ENCODE peak calls at places on chromosomes 3 and 15, in eight cellular contexts. B, T, O, D, H, Q, U and W are unnamed samples.

GRCh38 chr3:40456940-40457823 is at the start of gene RPL14:
- DNase-seq in B (peak), T (peak), O (peak), D (peak), H (peak), Q (peak), U (peak), W (peak)

GRCh38 chr3:167773584-167773983 is 38.1 kb downstream of the SERPINI1 start:
- DNase-seq in B (no peak), T (no peak), O (no peak), D (no peak), H (no peak), Q (no peak), U (no peak), W (no peak)

GRCh38 chr15:71011503-71012155 is 103.6 kb upstream of the THSD4 start:
- DNase-seq in B (no peak), T (peak), O (no peak), D (peak), H (peak), Q (peak), U (peak), W (peak)

GRCh38 chr15:70617076-70617910 is 146.1 kb downstream of the UACA start:
- DNase-seq in B (no peak), T (no peak), O (no peak), D (no peak), H (no peak), Q (peak), U (no peak), W (no peak)

GRCh38 chr3:183826448-183826847 is 1.1 kb upstream of the MAP6D1 start:
- DNase-seq in B (peak), T (no peak), O (no peak), D (no peak), H (no peak), Q (no peak), U (no peak), W (peak)

GRCh38 chr3:14451844-14452533 is 49.6 kb downstream of the SLC6A6 start:
- DNase-seq in B (peak), T (peak), O (no peak), D (no peak), H (peak), Q (peak), U (peak), W (no peak)

GRCh38 chr15:73954188-73955145 is 28.2 kb downstream of the LOXL1 start:
- DNase-seq in B (no peak), T (no peak), O (no peak), D (no peak), H (no peak), Q (no peak), U (no peak), W (no peak)

GRCh38 chr3:52232279-52233107 is 6.5 kb downstream of the TWF2 start:
- DNase-seq in B (no peak), T (no peak), O (no peak), D (no peak), H (no peak), Q (no peak), U (no peak), W (no peak)

GRCh38 chr3:3191675-3192480 is 12.4 kb upstream of the CRBN start:
- DNase-seq in B (no peak), T (no peak), O (peak), D (no peak), H (no peak), Q (no peak), U (peak), W (no peak)

GRCh38 chr3:5166846-5167245 is 20.7 kb upstream of the EDEM1 start:
- DNase-seq in B (no peak), T (no peak), O (no peak), D (no peak), H (no peak), Q (no peak), U (no peak), W (no peak)

GRCh38 chr3:128573160-128573559 is 77.5 kb downstream of the RPN1 start:
- DNase-seq in B (no peak), T (no peak), O (no peak), D (no peak), H (no peak), Q (no peak), U (no peak), W (no peak)

GRCh38 chr15:38883987-38884386 is 319.4 kb upstream of the RASGRP1 start:
- DNase-seq in B (no peak), T (no peak), O (no peak), D (no peak), H (no peak), Q (peak), U (peak), W (no peak)

GRCh38 chr3:140834266-140835037 is 107.2 kb upstream of the SLC25A36 start:
- DNase-seq in B (no peak), T (peak), O (no peak), D (no peak), H (no peak), Q (peak), U (peak), W (no peak)

GRCh38 chr3:58047806-58048205 is 39.6 kb downstream of the FLNB start:
- DNase-seq in B (no peak), T (peak), O (no peak), D (no peak), H (no peak), Q (peak), U (peak), W (no peak)

GRCh38 chr3:128307029-128307633 is 153.8 kb downstream of the EEFSEC start:
- DNase-seq in B (no peak), T (no peak), O (peak), D (no peak), H (no peak), Q (no peak), U (no peak), W (no peak)

DNA sequence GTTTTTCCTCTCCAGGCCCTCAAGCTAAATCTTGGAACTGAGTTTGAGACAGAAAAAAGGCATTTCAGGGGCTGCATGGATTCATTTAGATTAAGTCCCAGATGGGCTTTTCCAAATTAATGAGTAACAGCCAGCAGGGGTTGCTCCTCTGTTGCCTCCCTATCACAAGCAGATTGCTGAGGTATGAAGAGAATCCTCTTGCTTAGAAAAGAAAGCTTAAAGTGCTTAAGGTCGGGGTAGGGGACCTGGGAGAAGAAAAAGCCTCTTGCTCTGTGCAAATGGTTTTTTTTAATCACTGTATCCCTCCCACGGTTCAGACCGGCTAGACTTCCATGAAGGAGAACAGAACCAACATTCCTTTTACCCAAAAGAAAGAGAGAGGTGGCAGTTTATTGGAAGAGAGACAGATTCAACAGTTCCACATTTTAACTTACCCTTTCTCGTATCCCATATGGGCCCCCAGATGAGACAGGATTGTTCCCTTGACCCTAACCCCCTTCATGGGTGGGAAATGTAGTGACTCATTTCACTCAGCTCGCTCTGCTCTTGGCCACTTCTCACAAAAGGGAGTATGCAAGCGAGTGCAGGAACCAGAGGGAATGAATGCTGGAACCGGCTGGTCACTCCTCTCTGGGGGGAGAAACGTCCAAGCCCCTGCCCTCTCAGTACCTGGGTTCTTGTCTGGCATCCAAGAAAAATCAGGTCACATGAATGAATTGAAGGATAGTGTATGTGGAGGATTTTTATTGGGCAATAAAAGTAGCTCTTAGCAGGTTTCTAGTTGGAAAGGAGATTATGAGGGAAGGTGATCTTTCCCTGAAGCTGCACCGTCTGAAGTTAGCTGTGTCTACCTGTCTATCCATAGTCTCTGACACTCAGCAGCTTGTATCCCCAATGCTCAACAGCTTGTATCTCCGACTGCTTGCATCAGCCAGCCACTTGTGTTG is 745.2 kb downstream of the SI start:
- DNase-seq in B (no peak), T (no peak), O (no peak), D (no peak), H (no peak), Q (no peak), U (peak), W (peak)
- TF ChIP-seq CTCF in B (no peak), T (no peak), O (no peak), D (no peak), H (no peak), Q (no peak), U (no peak), W (no peak)

GRCh38 chr3:194984624-194985023 is 286.3 kb downstream of the XXYLT1 start:
- DNase-seq in B (no peak), T (no peak), O (peak), D (no peak), H (peak), Q (no peak), U (no peak), W (no peak)
- H3K4me3 ChIP-seq in B (peak), T (peak), O (no peak), D (no peak), H (peak), Q (peak), U (peak), W (peak)

DNA sequence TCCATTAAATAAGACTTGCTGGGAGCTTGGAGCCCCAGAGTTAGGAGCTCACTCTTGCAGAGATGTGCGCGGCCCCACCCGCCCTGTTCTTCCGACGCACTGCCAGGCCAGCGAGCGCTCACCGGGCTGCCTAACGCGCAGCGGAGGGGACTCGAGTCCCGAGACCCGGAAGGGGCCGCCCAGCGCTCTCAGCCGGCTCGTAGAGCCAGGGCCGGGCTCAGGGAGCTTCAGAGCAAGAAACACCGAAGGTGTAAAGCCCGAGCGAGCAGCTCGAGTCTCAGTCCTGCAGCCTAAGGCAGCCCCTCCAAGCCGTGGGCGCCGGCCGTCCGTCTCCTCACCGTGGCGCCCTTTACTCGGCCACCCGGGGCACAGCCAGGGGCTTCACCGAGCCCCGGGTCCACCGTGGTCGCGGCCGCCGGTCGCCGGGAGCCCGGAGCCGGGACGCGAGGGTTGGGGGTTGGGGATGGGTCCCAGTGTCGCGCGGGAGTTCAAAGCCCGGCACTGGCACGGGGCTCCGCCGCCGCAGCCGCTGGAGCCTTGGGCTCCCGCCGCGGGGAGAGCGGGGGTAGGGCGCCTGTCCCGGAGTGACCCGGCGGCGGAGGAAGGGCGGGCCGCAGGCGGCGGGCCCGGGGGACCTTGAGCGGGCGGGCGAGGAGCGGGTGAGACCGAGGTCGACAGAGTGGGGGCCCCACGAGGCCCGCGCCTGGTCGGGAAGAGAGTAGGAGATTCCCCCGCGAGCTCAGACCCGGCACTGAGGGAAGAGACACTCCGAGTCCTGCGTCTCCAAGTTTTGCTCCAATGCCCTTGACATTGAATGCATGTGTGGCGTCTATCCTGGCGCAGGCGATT is 26.9 kb upstream of the THRB start:
- DNase-seq in B (peak), T (peak), O (no peak), D (peak), H (peak), Q (peak), U (no peak), W (no peak)
- TF ChIP-seq CTCF in B (peak), T (no peak), O (no peak), D (no peak), H (no peak), Q (no peak), U (no peak), W (no peak)

DNA sequence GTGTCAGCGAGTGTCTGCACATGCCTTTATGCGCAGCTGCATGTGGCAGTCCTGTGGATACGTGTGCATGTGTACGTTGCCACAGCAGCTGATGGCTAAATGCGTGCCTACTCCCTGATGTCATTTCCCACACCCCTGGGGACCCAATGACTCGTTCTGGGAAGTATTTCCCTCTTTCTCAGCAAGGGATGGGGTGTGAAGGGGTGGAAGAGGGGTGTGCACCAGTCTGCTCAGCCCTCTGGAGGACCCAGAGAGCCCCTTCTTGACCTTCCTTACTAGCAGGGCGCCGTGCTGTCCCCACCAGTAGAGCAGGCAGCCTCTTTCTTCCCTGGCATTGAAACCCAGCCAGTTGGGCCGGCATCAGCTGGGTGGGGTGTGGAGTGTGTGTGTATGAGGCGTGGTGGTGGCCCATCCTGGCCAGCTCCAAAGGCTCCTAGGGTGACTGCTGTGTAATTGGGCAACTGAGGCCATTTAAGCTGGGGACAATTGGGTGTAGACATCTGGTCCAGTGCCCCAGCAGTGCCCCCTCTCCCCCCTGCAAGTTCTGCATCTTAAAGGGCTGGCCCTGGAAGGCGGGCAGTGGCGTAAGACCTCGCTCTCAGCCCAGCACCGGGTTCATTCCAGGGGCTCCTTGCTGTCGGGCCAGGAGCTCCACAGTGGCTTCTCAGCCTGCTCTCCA is 19.2 kb downstream of the SNX33 start:
- DNase-seq in B (peak), T (peak), O (no peak), D (peak), H (peak), Q (peak), U (peak), W (no peak)
- H3K4me3 ChIP-seq in B (peak), T (no peak), O (no peak), D (no peak), H (no peak), Q (no peak), U (no peak), W (no peak)

GRCh38 chr3:146259880-146260589 is 9.1 kb upstream of the PLSCR4 start:
- DNase-seq in B (no peak), T (no peak), O (no peak), D (no peak), H (no peak), Q (no peak), U (no peak), W (no peak)

GRCh38 chr3:146268535-146269219 is 17.8 kb upstream of the PLSCR4 start:
- DNase-seq in B (no peak), T (no peak), O (no peak), D (no peak), H (no peak), Q (no peak), U (no peak), W (no peak)

GRCh38 chr3:146265720-146266119 is 14.8 kb upstream of the PLSCR4 start:
- DNase-seq in B (no peak), T (no peak), O (no peak), D (no peak), H (no peak), Q (no peak), U (no peak), W (no peak)

GRCh38 chr3:146256851-146257486 is 6.1 kb upstream of the PLSCR4 start:
- DNase-seq in B (no peak), T (peak), O (no peak), D (no peak), H (no peak), Q (peak), U (no peak), W (no peak)

DNA sequence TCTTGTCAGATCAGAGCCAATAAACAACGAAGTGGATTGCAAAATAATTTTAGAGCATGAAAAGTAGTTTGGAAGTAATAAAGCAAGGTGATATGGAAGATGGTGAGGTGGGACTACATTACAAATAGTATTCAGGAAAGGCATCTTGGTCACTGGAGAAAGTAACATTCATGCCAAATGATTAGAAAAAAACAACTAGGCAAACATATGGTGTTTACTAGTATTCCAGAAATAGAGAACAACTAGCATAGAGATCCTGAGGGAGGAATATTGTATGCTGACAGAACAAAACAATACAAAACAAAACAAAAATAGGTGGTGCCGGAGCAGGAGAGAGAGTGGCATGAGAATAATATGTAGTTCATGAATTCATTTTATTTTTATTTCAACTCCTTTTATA is 11.8 kb upstream of the PLSCR4 start:
- DNase-seq in B (no peak), T (no peak), O (no peak), D (no peak), H (no peak), Q (no peak), U (no peak), W (no peak)
- TF ChIP-seq CTCF in B (no peak), T (no peak), O (no peak), D (no peak), H (no peak), Q (no peak), U (no peak), W (no peak)